ENCODE peak calls at places on chromosomes 4 and X, in six cellular contexts. C is hepatocyte, N is ascending aorta, L is PC-3, X is psoas muscle, Y is AG04450. Q is an unnamed sample.

GRCh38 chr4:891747-892146 is 40.4 kb downstream of the GAK start:
- DNase-seq in C (no peak), N (no peak), L (no peak), X (no peak), Y (no peak), Q (no peak)

GRCh38 chr4:18020145-18020670 is 1.3 kb downstream of the LCORL start:
- DNase-seq in C (peak; percentile 8), N (no peak), L (peak; percentile 6), X (no peak), Y (no peak), Q (no peak)

GRCh38 chr4:152935138-152935537 is 985 bp upstream of the FHDC1 start:
- DNase-seq in C (peak; percentile 62), N (no peak), L (peak; percentile 32), X (no peak), Y (no peak), Q (no peak)

GRCh38 chrX:103400931-103401330 is 24.6 kb downstream of the BEX3 start:
- DNase-seq in C (no peak), N (no peak), L (no peak), X (no peak), Y (no peak), Q (no peak)

GRCh38 chrX:10722804-10723364 is 102.5 kb upstream of the MID1 start:
- DNase-seq in C (peak; percentile 66), N (peak; percentile 79), L (peak; percentile 78), X (no peak), Y (peak; percentile 24), Q (peak; percentile 38)

GRCh38 chrX:80812176-80812575 is 2.5 kb upstream of the BRWD3 start:
- DNase-seq in C (peak; percentile 20), N (no peak), L (peak; percentile 26), X (no peak), Y (no peak), Q (no peak)

GRCh38 chr4:152106781-152107321 is 346.0 kb upstream of the GATB start:
- DNase-seq in C (no peak), N (no peak), L (peak; percentile 85), X (no peak), Y (no peak), Q (no peak)

GRCh38 chrX:112645774-112646173 is 34.0 kb downstream of the LHFPL1 start:
- DNase-seq in C (no peak), N (no peak), L (no peak), X (no peak), Y (no peak), Q (no peak)

GRCh38 chrX:107348051-107348450 is 101.4 kb upstream of the FRMPD3 start:
- DNase-seq in C (no peak), N (no peak), L (no peak), X (no peak), Y (no peak), Q (no peak)

DNA sequence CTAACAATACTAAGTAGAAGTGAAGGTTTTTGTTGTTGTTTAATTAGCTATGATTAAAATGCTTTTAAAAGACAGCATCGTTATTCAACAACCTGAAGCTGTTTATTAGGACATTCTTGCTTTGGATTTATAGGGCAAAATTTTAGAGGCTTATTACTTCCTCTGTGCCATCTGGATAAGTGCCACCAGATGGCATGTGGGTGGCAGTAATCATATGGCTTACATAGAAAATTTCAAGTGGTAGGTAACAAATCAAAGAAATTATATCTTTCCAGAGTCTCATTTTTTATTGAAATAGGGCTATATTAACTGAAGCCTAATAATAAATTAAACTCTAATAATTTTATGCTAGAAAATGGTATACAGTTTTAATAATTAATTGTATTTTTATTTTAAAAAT is 83.3 kb upstream of the HTR2C start:
- DNase-seq in C (no peak), N (no peak), L (peak; percentile 26), X (no peak), Y (no peak), Q (no peak)
- TF ChIP-seq CTCF in C (no peak), N (no peak), L (peak; percentile 35), X (no peak), Y (no peak), Q (no peak)

GRCh38 chr4:141899103-141899502 is 262.7 kb downstream of the IL15 start:
- DNase-seq in C (no peak), N (no peak), L (no peak), X (no peak), Y (no peak), Q (no peak)
- H3K27ac ChIP-seq in C (no peak overlapping the region), N (no peak overlapping the region), L (no peak overlapping the region), X (no peak overlapping the region), Y (no peak overlapping the region), Q (no peak overlapping the region)

GRCh38 chr4:140049024-140049923 is 104.7 kb downstream of the MAML3 start:
- DNase-seq in C (peak; percentile 75), N (peak; percentile 71), L (peak; percentile 62), X (peak; percentile 21), Y (no peak), Q (no peak)

GRCh38 chr4:140047781-140048180 is 106.2 kb downstream of the MAML3 start:
- DNase-seq in C (no peak), N (no peak), L (no peak), X (no peak), Y (no peak), Q (no peak)

GRCh38 chr4:140048419-140049022 is 105.5 kb downstream of the MAML3 start:
- DNase-seq in C (no peak), N (no peak), L (peak; percentile 3), X (no peak), Y (no peak), Q (no peak)

GRCh38 chr4:140052050-140052449 is 101.9 kb downstream of the MAML3 start:
- DNase-seq in C (peak; percentile 52), N (no peak), L (peak; percentile 51), X (peak; percentile 21), Y (no peak), Q (peak; percentile 26)

GRCh38 chr4:140049924-140050681 is 103.9 kb downstream of the MAML3 start:
- DNase-seq in C (no peak), N (no peak), L (peak; percentile 18), X (no peak), Y (no peak), Q (no peak)
- TF ChIP-seq CTCF in C (peak; percentile 33), N (no peak), L (peak; percentile 61), X (peak; percentile 23), Y (peak; percentile 33), Q (no peak)

GRCh38 chr4:146370841-146371240 is 150.9 kb downstream of the SLC10A7 start:
- DNase-seq in C (no peak), N (no peak), L (peak; percentile 57), X (no peak), Y (no peak), Q (no peak)
- H3K27ac ChIP-seq in C (no peak overlapping the region), N (no peak overlapping the region), L (no peak overlapping the region), X (no peak overlapping the region), Y (no peak overlapping the region), Q (no peak overlapping the region)

GRCh38 chrX:2707334-2707760 is 16.3 kb downstream of the CD99 start:
- DNase-seq in C (peak; percentile 83), N (peak; percentile 74), L (peak; percentile 94), X (peak; percentile 65), Y (peak; percentile 59), Q (peak; percentile 74)
- TF ChIP-seq CTCF in C (no peak), N (no peak), L (no peak), X (no peak), Y (no peak), Q (no peak)

DNA sequence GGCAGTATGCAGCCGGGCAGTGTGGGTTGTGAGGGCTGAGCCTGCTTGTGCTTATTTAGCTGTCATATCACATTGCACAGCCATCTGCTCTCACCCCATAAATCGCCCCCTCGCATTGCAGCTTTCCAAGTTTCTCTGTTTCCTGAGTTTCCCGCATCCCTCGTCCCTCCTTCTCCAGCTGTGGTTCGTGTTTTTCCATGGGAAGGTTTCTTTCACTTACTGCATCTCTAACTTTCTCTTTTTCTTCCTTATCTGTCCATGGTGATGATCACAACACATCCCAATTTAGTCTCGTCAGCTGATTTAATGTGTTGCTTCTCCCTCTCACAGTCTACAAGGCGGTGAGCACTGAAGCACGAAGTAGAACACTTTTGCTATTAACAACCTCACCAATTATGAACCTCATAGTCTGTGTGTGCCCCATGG is 118.1 kb downstream of the ENPP6 start:
- DNase-seq in C (peak; percentile 54), N (no peak), L (no peak), X (no peak), Y (no peak), Q (no peak)
- H3K27ac ChIP-seq in C (peak overlapping the region; percentile 23), N (no peak overlapping the region), L (no peak overlapping the region), X (no peak overlapping the region), Y (no peak overlapping the region), Q (no peak overlapping the region)

Q was measured in RWPE1.